ENCODE peak calls at places on chromosomes 2 and 18, in ten cellular contexts. I is ovary; Y is activated naive CD4-positive, alpha-beta T cell treated with anti-CD3 and anti-CD28 coated beads, Interleukin-2, amount 50 U/mL, for 16 hours; P is NCI-H1105; O is M059J; T is transverse colon; K is ureter; L is SJSA1; V is T-helper 2 cell treated with Interferon-gamma antibody and Interleukin-4, amounts not matched to agents 5 μg/mL and 100 μg/mL, for 36 hours; G is AG08396. Q is an unnamed sample.

GRCh38 chr2:164992818-164993217 is 37.5 kb upstream of the SLC38A11 start:
- DNase-seq in K (peak; percentile 67), Y (peak; percentile 24), G (peak; percentile 30), T (peak; percentile 52), V (peak; percentile 13), P (peak; percentile 75), L (peak; percentile 58), O (peak; percentile 90), I (peak; percentile 66), Q (peak; percentile 91)

GRCh38 chr2:1521191-1521877 is 108.1 kb downstream of the TPO start:
- DNase-seq in Y (no peak), I (no peak), V (no peak), K (no peak), P (no peak), L (no peak), T (no peak), G (no peak), O (no peak), Q (no peak)

GRCh38 chr2:222504714-222505113 is 80.4 kb downstream of the SGPP2 start:
- DNase-seq in K (no peak), P (no peak), Y (no peak), G (no peak), O (no peak), V (no peak), I (no peak), L (no peak), T (no peak), Q (no peak)

GRCh38 chr18:66722671-66723070 is 118.8 kb upstream of the CDH19 start:
- DNase-seq in K (no peak), T (no peak), I (no peak), Y (no peak), L (no peak), P (no peak), O (no peak), G (no peak), V (no peak), Q (no peak)

GRCh38 chr18:12837747-12838146 is 46.3 kb downstream of the PTPN2 start:
- DNase-seq in P (no peak), Y (no peak), T (no peak), O (peak; percentile 8), I (no peak), G (no peak), L (no peak), V (no peak), K (no peak), Q (no peak)

GRCh38 chr2:8457620-8458255 is 224.1 kb upstream of the ID2 start:
- DNase-seq in T (peak; percentile 71), P (no peak), L (no peak), O (no peak), Y (no peak), I (no peak), V (no peak), G (no peak), K (no peak), Q (peak; percentile 10)

GRCh38 chr2:220394433-220394832 is 767.0 kb downstream of the SLC4A3 start:
- DNase-seq in Y (no peak), V (no peak), G (no peak), L (peak; percentile 2), O (peak; percentile 86), T (no peak), P (peak; percentile 59), K (no peak), I (no peak), Q (no peak)

GRCh38 chr2:239267411-239267941 is 133.3 kb downstream of the HDAC4 start:
- DNase-seq in P (no peak), O (peak; percentile 89), V (peak; percentile 95), K (peak; percentile 86), G (peak; percentile 82), T (peak; percentile 89), I (peak; percentile 63), Y (peak; percentile 85), L (peak; percentile 94), Q (no peak)

GRCh38 chr2:222468338-222468737 is 44.0 kb downstream of the SGPP2 start:
- DNase-seq in I (no peak), Y (no peak), G (no peak), T (no peak), K (no peak), V (no peak), P (no peak), O (peak; percentile 48), L (no peak), Q (peak; percentile 84)